ENCODE peak calls at places on chromosomes 16 and 17, in four cellular contexts. One of them, this sample, is unnamed.

GRCh38 chr17:37718383-37719048 is 26.3 kb downstream of the HNF1B start:
- DNase-seq in non-pigmented ciliary epithelial cell: no peak
- DNase-seq in lower lobe of right lung: no peak
- DNase-seq in AG09309: no peak
- DNase-seq in this sample: no peak

GRCh38 chr17:38428643-38429371 is 543 bp downstream of the ARHGAP23 start:
- DNase-seq in non-pigmented ciliary epithelial cell: no peak
- DNase-seq in lower lobe of right lung: peak
- DNase-seq in AG09309: no peak
- DNase-seq in this sample: no peak

GRCh38 chr17:45296003-45296832 is 20.6 kb downstream of the MAP3K14 start:
- DNase-seq in non-pigmented ciliary epithelial cell: no peak
- DNase-seq in lower lobe of right lung: peak
- DNase-seq in AG09309: no peak
- DNase-seq in this sample: no peak

GRCh38 chr17:50498021-50498874 is 10.0 kb upstream of the MYCBPAP start:
- DNase-seq in non-pigmented ciliary epithelial cell: no peak
- DNase-seq in lower lobe of right lung: no peak
- DNase-seq in AG09309: no peak
- DNase-seq in this sample: no peak

GRCh38 chr17:3447625-3448024 is 14.0 kb upstream of the OR1E2 start:
- DNase-seq in non-pigmented ciliary epithelial cell: no peak
- DNase-seq in lower lobe of right lung: no peak
- DNase-seq in AG09309: no peak
- DNase-seq in this sample: no peak

GRCh38 chr17:16100737-16101400 is 101.2 kb downstream of the TTC19 start:
- DNase-seq in non-pigmented ciliary epithelial cell: no peak
- DNase-seq in lower lobe of right lung: no peak
- DNase-seq in AG09309: no peak
- DNase-seq in this sample: no peak

GRCh38 chr17:78412403-78412802 is 34.0 kb downstream of the PGS1 start:
- DNase-seq in non-pigmented ciliary epithelial cell: no peak
- DNase-seq in lower lobe of right lung: no peak
- DNase-seq in AG09309: no peak
- DNase-seq in this sample: no peak

GRCh38 chr17:47603830-47604229 is 45.9 kb upstream of the KPNB1 start:
- DNase-seq in non-pigmented ciliary epithelial cell: no peak
- DNase-seq in lower lobe of right lung: no peak
- DNase-seq in AG09309: no peak
- DNase-seq in this sample: no peak

GRCh38 chr17:67994827-67995567 is 1.3 kb downstream of the C17orf58 start:
- DNase-seq in non-pigmented ciliary epithelial cell: no peak
- DNase-seq in lower lobe of right lung: no peak
- DNase-seq in AG09309: no peak
- DNase-seq in this sample: peak

GRCh38 chr16:53743149-53743566 is 39.2 kb downstream of the FTO start:
- DNase-seq in non-pigmented ciliary epithelial cell: no peak
- DNase-seq in lower lobe of right lung: no peak
- DNase-seq in AG09309: no peak
- DNase-seq in this sample: no peak

This sample was measured in stromal cell of bone marrow.